ENCODE peak calls at places on chromosomes 4 and X, in four cellular contexts. T is H1, Q is H9, V is neuronal stem cell. K is an unnamed sample. For H3K4me1, the result is how much of the 10 kb centered on the place peaks cover.

GRCh38 chrX:97820170-97820569 is 936.5 kb downstream of the RPA4 start:
- DNase-seq in T (no peak), Q (no peak), V (no peak), K (no peak)

GRCh38 chr4:1323635-1324442 is 23.2 kb upstream of the UVSSA start:
- DNase-seq in Q (no peak), V (no peak), T (no peak), K (peak)

GRCh38 chr4:60216752-60217151 is 983.4 kb upstream of the ADGRL3 start:
- DNase-seq in T (no peak), V (no peak), Q (no peak), K (peak)

GRCh38 chr4:152785639-152786517 is 6.1 kb downstream of the ARFIP1 start:
- DNase-seq in Q (no peak), V (no peak), T (no peak), K (no peak)

GRCh38 chrX:45769919-45770582 is 569.4 kb upstream of the DIPK2B start:
- DNase-seq in V (no peak), T (no peak), Q (no peak), K (peak)

GRCh38 chrX:10507876-10508275 is 112.5 kb downstream of the MID1 start:
- DNase-seq in Q (no peak), T (no peak), V (no peak), K (no peak)

GRCh38 chr4:17284323-17285175 is 227.3 kb downstream of the QDPR start:
- DNase-seq in V (no peak), Q (no peak), T (no peak), K (no peak)

GRCh38 chrX:16469870-16470269 is 180.1 kb upstream of the S100G start:
- DNase-seq in Q (peak), V (no peak), T (peak), K (no peak)

GRCh38 chr4:123198706-123199105 is 197.9 kb upstream of the SPRY1 start:
- DNase-seq in T (no peak), Q (no peak), V (no peak), K (no peak)

GRCh38 chr4:36322921-36323354 is 41.5 kb downstream of the DTHD1 start:
- DNase-seq in T (no peak), V (no peak), Q (no peak), K (no peak)

GRCh38 chrX:115598556-115598955 is 37.6 kb downstream of the PLS3 start:
- DNase-seq in V (no peak), Q (no peak), T (no peak), K (no peak)

GRCh38 chr4:95049838-95050237 is 292.1 kb downstream of the BMPR1B start:
- DNase-seq in V (no peak), Q (no peak), T (no peak), K (peak)

GRCh38 chr4:16516796-16517413 is 290.6 kb upstream of the TAPT1 start:
- DNase-seq in Q (no peak), T (no peak), V (no peak), K (peak)

GRCh38 chrX:104013158-104013557 is 350 bp downstream of the H2BW1 start:
- DNase-seq in V (no peak), T (no peak), Q (no peak), K (no peak)

GRCh38 chrX:65667503-65668355 is at the start of gene MSN:
- DNase-seq in Q (peak), T (peak), V (peak), K (peak)

GRCh38 chrX:145923376-145923775 is 105.7 kb downstream of the SLITRK2 start:
- DNase-seq in Q (peak), V (no peak), T (peak), K (no peak)

GRCh38 chr4:173436149-173436579 is 37.2 kb upstream of the SCRG1 start:
- DNase-seq in Q (no peak), V (no peak), T (no peak), K (peak)

GRCh38 chrX:65926095-65927019 is 113.5 kb downstream of the VSIG4 start:
- DNase-seq in Q (no peak), V (no peak), T (no peak), K (no peak)

GRCh38 chr4:17866790-17867189 is 56.0 kb downstream of the NCAPG start:
- DNase-seq in V (no peak), Q (no peak), T (no peak), K (no peak)

GRCh38 chr4:38243385-38244053 is 283.3 kb downstream of the PTTG2 start:
- DNase-seq in V (no peak), Q (no peak), T (peak), K (peak)

GRCh38 chr4:100287569-100287968 is 97.3 kb upstream of the DDIT4L start:
- DNase-seq in Q (no peak), V (no peak), T (no peak), K (no peak)

DNA sequence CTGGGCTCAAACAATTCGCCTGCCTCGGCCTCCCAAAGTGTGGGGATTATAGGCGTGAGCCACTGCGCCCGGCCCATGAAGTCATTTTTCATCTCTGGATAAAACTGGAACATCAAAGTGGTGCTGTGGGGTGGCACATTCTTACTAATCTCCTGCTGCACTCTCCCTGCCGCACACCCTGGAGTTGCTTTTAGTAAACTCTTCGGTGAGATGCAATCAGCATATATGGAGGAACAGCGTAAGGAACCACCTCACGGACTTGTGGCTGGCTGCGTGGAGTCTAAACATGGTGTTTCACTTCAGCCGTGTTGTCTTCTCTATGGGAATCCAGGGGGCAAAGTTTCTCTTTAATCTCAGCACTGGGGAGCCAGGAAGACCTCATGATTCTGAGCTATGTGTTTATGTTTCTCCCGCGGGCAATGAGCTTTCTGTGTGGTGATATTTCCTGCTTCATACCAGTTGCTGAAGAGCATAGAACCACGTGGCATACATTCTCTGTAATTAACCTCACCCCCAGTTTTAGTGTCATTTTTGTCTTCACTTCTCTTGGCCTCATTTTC is 2.1 kb upstream of the RHOH start:
- DNase-seq in V (no peak), T (no peak), Q (no peak), K (peak)
- H2BK15ac ChIP-seq in V (no peak), T (no peak), Q (no peak), K (no peak)

GRCh38 chr4:144721994-144722393 is 76.0 kb downstream of the HHIP start:
- DNase-seq in Q (no peak), V (no peak), T (no peak), K (no peak)
- H3K4me1 ChIP-seq in Q (under half), V (under half), T (under half), K (under half)

GRCh38 chrX:110414273-110414672 is 55.6 kb downstream of the RTL9 start:
- DNase-seq in Q (no peak), T (no peak), V (no peak), K (no peak)
- H2AFZ ChIP-seq in Q (no peak), T (no peak), V (no peak), K (no peak)

GRCh38 chr4:26238782-26239647 is 81.8 kb upstream of the RBPJ start:
- DNase-seq in Q (no peak), V (peak), T (no peak), K (peak)

GRCh38 chr4:26238426-26238781 is 82.4 kb upstream of the RBPJ start:
- DNase-seq in T (no peak), Q (no peak), V (no peak), K (no peak)

GRCh38 chr4:26237916-26238315 is 82.9 kb upstream of the RBPJ start:
- DNase-seq in Q (no peak), V (no peak), T (no peak), K (no peak)

GRCh38 chr4:26242451-26242850 is 78.4 kb upstream of the RBPJ start:
- DNase-seq in Q (no peak), T (no peak), V (no peak), K (no peak)

DNA sequence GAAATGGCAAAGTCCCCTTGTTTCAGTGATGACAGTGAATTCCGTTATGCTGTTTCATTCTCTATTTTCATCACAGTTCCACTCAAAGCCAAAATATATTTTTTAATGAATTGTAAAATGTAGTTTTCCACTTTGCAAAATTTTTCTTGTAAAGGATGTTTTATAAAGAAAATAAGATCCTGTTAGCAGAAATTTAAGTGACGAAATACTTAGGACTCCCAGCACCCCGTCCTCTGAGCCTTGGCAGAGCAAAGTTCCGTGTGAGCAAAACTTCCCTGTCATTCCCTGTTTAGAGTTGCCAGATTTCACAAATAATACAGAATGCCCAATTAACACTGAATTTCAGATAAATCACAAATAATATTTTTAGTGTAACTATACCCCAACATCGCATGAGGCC is 81.0 kb upstream of the RBPJ start:
- DNase-seq in Q (no peak), V (no peak), T (no peak), K (no peak)
- H2BK15ac ChIP-seq in Q (no peak), V (no peak), T (no peak), K (no peak)

DNA sequence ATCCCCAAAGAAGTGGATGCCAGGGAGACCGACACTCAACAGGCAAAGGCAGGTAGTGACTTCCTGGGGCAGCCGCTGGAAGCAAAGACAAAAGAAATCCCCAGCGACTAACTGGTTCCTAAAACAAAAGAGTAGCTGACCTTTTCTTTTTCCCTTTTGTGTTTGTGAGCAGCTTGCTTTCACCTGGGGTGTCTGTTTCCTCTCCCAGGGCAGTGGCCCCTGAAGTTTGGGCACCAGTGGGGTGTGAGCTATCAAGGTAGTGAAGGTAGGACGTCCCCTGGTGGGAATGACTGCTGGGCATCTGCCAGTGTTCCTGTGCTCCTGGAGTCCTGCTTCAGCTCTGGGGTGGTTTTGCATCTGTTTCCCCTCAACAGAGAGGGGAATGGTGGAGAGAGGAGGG is 41.6 kb upstream of the STIM2 start:
- DNase-seq in V (no peak), T (peak), Q (peak), K (no peak)
- H3K4me1 ChIP-seq in V (under half), T (under half), Q (under half), K (under half)

GRCh38 chr4:2354760-2355159 is 63.7 kb downstream of the ZFYVE28 start:
- DNase-seq in V (no peak), Q (no peak), T (no peak), K (no peak)
- H2AFZ ChIP-seq in V (no peak), Q (no peak), T (no peak), K (no peak)

GRCh38 chr4:142407569-142407968 is 438.5 kb downstream of the INPP4B start:
- DNase-seq in Q (no peak), T (no peak), V (no peak), K (no peak)

GRCh38 chr4:142406051-142406549 is 440.0 kb downstream of the INPP4B start:
- DNase-seq in T (no peak), Q (peak), V (no peak), K (no peak)

GRCh38 chr4:142408003-142408441 is 438.1 kb downstream of the INPP4B start:
- DNase-seq in V (no peak), Q (no peak), T (no peak), K (no peak)

GRCh38 chr4:142405021-142405991 is 440.8 kb downstream of the INPP4B start:
- DNase-seq in T (no peak), V (peak), Q (peak), K (peak)

DNA sequence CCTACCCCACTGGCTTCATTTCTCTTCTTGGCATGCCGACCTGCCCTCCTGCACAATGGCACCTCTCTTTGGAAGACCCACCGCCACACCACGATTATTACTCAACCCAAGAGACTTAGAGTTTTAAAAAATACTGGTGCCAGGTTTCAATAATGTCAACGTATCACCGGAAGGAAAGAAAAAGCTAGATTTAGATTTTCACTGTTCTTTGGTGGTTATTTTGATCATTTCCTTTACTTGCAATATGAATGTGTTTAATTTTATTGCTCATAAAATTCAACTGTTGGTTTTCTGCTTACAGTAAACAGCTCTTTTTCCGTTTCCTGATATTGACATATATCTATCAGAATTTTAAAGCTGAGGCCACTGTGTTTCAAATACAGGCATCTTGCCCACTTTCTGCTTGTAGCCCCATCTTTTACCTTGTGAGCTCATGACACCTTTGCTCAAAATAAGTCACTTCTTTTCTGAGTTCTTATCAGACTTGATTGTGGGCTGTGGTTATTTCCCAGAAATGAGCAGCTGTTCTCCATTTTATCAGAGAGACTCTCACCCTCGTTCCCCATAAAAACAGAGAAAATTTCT is 439.1 kb downstream of the INPP4B start:
- DNase-seq in V (no peak), Q (no peak), T (no peak), K (no peak)
- H2BK15ac ChIP-seq in V (no peak), Q (no peak), T (no peak), K (no peak)

GRCh38 chrX:1465261-1466231 is 12.8 kb upstream of the ASMTL start:
- DNase-seq in V (no peak), Q (peak), T (peak), K (no peak)

GRCh38 chrX:1466232-1466661 is 13.5 kb upstream of the ASMTL start:
- DNase-seq in V (no peak), Q (peak), T (peak), K (no peak)

GRCh38 chrX:1466971-1467561 is 14.4 kb upstream of the ASMTL start:
- DNase-seq in V (no peak), Q (peak), T (peak), K (no peak)

GRCh38 chrX:1464282-1465131 is 11.8 kb upstream of the ASMTL start:
- DNase-seq in Q (peak), T (peak), V (no peak), K (no peak)

GRCh38 chrX:1468250-1468772 is 15.6 kb upstream of the ASMTL start:
- DNase-seq in Q (peak), T (peak), V (no peak), K (no peak)
- H3K4me1 ChIP-seq in Q (under half), T (under half), V (under half), K (under half)

DNA sequence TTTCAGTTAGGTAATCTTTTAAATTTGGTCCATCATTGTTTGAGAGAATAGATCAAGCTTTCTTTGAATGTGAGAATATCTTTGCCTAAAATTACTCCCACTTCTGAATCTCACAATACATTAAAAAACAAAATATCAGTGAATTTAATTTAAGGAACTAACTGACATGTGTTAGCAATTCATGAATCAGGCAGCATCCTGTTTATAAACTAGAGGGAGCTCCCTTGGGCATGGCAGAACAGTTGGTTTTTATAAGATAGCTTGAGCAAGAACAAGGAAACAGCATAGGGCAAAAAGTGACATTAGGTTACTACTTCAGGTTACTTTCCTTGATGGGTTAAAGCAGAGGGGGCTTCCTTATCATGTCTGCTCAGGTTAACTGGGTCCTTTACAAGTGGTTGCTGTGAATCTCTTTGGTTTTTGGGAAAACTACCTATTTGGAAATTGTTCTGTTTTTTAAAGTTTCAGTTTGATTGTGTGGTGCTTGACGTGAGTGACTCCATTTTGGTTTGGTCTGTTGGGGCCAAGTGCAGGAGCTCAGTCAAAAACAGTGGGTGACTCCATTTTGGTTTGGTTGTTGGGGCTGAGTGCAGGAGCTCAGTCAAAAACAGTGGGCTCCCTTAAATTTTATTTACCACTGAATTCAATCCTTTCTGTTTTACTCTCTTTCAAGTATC is 68.0 kb downstream of the PPEF2 start:
- DNase-seq in V (no peak), T (no peak), Q (no peak), K (no peak)
- H2AFZ ChIP-seq in V (no peak), T (no peak), Q (no peak), K (no peak)

GRCh38 chr4:53684448-53684847 is 93.2 kb upstream of the LNX1 start:
- DNase-seq in V (no peak), T (no peak), Q (no peak), K (no peak)
- H2BK15ac ChIP-seq in V (no peak), T (no peak), Q (no peak), K (no peak)